ENCODE peak calls at places on chromosomes 3 and 15, in eight cellular contexts. T is aorta, F is thoracic aorta, Y is psoas muscle, P is neural progenitor cell, Q is RWPE1, U is HCT116, L is fibroblast of lung. M is an unnamed sample.
A peak's percentile ranks its signal among the peaks of the same experiment; 100 is the strongest.

GRCh38 chr15:60634815-60635214 is 155.9 kb upstream of the ICE2 start:
- DNase-seq in U (no peak), T (peak; percentile 48), L (no peak), Q (no peak), F (no peak), Y (no peak), P (no peak), M (no peak)

GRCh38 chr3:72628065-72628464 is 220.2 kb downstream of the SHQ1 start:
- DNase-seq in Q (peak; percentile 75), Y (no peak), T (no peak), P (no peak), U (no peak), F (no peak), L (no peak), M (no peak)

GRCh38 chr15:26866298-26867198 is at the start of gene GABRA5:
- DNase-seq in T (no peak), F (no peak), L (no peak), P (peak; percentile 86), U (no peak), Q (no peak), Y (no peak), M (no peak)

GRCh38 chr15:59278120-59278519 is 71.5 kb downstream of the LDHAL6B start:
- DNase-seq in T (no peak), Q (no peak), Y (no peak), L (no peak), F (no peak), P (no peak), U (no peak), M (peak; percentile 19)

GRCh38 chr3:13633176-13633575 is 84.3 kb downstream of the FBLN2 start:
- DNase-seq in U (no peak), L (no peak), F (no peak), Y (no peak), Q (no peak), P (no peak), T (no peak), M (no peak)

GRCh38 chr3:17154941-17155340 is 270.2 kb downstream of the PLCL2 start:
- DNase-seq in T (no peak), Q (no peak), Y (no peak), U (no peak), F (no peak), L (no peak), P (no peak), M (no peak)

GRCh38 chr15:92048739-92049138 is 195.2 kb downstream of the SLCO3A1 start:
- DNase-seq in Y (no peak), U (no peak), L (no peak), F (no peak), T (no peak), Q (no peak), P (no peak), M (no peak)

GRCh38 chr3:111577798-111578685 is 17.1 kb downstream of the ZBED2 start:
- DNase-seq in Y (no peak), T (no peak), L (peak; percentile 67), U (peak; percentile 69), Q (peak; percentile 78), P (peak; percentile 43), F (no peak), M (no peak)

GRCh38 chr3:49132073-49132436 is 795 bp downstream of the LAMB2 start:
- DNase-seq in Q (no peak), L (no peak), Y (no peak), U (no peak), F (no peak), T (no peak), P (no peak), M (no peak)

GRCh38 chr3:51876186-51876585 is 785 bp upstream of the IQCF5 start:
- DNase-seq in L (no peak), Y (no peak), T (no peak), P (no peak), F (no peak), U (no peak), Q (no peak), M (no peak)

GRCh38 chr15:97410907-97411575 is 549.5 kb upstream of the ARRDC4 start:
- DNase-seq in F (no peak), P (no peak), U (no peak), Q (no peak), T (no peak), L (no peak), Y (no peak), M (no peak)

GRCh38 chr3:126679831-126680677 is 24.0 kb upstream of the CHCHD6 start:
- DNase-seq in Y (no peak), P (no peak), F (no peak), U (no peak), T (no peak), L (no peak), Q (no peak), M (no peak)

GRCh38 chr3:144381607-144382006 is 410.0 kb downstream of the DIPK2A start:
- DNase-seq in L (no peak), Y (no peak), F (no peak), T (no peak), Q (peak; percentile 57), U (no peak), P (no peak), M (no peak)

DNA sequence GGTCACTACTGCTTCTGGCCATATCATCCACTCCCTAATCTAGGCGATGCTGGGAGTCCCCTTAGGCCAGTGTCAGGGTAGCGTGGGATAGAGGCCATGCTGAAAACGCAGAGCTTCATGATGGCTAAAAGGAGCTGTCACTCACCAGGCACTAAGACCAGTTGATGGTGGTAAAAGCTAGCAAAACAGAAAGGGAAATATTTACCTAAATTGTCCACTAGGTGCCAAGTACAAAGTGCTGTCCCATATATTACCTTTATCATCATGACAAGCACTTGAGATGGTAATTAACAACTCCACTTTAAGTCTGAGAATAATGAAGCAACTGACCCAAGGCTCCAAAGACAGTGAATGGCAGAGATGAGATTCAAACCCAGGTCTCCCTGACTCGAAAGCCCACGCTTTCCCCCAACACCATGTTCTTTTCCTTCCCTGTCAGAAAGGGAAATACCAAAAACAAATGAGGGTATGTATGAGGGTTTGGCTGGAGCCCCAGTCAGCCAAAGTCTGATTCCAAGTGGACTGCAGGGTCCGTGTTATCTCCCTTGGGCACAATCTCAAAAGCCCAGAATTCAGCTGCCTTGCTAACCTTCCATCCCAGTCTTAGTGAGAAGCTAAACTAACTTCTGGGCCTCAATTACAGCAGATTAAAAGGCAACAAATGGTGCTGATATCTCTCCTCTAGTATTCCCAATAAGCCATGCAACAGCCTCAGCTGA is 84.7 kb downstream of the RBPMS2 start:
- DNase-seq in U (no peak), L (no peak), F (no peak), T (no peak), Q (no peak), Y (no peak), P (no peak), M (no peak)
- H3K27ac ChIP-seq in U (no peak overlapping the region), L (no peak overlapping the region), F (peak overlapping the region; percentile 2), T (no peak overlapping the region), Q (no peak overlapping the region), Y (peak overlapping the region; percentile 75), P (no peak overlapping the region), M (peak overlapping the region; percentile 46)

DNA sequence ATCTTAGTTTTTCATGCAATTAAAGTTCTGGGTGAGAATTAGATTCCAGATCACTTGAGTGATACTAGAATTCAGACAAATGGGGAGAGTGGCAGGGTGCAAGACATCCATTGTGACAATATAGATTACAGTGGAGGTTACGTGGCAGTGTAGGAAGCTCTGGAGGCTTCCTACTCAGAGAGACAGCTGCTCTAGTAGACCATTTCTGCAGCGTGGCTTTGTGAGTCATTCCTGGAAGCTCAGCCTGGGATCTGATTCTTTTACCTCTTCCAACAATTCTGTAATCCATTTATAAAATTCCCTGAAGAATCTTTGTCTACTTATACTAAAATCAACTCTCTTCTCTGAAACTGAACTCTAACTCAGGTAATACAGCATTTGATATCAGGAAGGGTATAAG is 90.4 kb upstream of the ASB14 start:
- DNase-seq in F (no peak), P (no peak), Y (no peak), U (no peak), T (no peak), Q (no peak), L (no peak), M (no peak)
- H3K27ac ChIP-seq in F (no peak overlapping the region), P (no peak overlapping the region), Y (no peak overlapping the region), U (no peak overlapping the region), T (no peak overlapping the region), Q (no peak overlapping the region), L (no peak overlapping the region), M (no peak overlapping the region)

DNA sequence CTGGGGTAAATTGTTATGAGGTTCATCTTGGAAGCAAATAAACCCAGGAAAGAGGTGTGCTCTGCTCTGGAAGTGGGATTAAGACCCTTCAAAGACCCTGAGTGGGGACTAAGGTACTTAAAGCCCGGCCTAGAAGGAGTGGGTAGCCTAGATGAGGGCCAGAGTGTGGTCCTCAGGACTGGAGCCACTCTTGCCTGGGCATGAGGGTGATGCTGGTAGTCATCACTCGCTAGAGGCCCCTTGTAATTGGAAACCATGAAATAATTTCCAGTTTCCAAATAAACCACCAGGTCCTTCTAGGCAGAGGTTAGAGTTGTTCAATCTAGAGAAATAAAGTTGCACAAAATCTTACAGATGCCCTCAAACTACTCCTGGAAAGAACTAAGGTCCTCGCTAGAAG is 15.2 kb upstream of the LMCD1 start:
- DNase-seq in L (no peak), T (no peak), F (no peak), Y (no peak), U (no peak), P (no peak), Q (no peak), M (no peak)
- H3K27ac ChIP-seq in L (no peak overlapping the region), T (peak overlapping the region; percentile 31), F (peak overlapping the region; percentile 92), Y (peak overlapping the region; percentile 88), U (no peak overlapping the region), P (no peak overlapping the region), Q (no peak overlapping the region), M (no peak overlapping the region)

GRCh38 chr3:81490541-81491288 is 270.7 kb downstream of the GBE1 start:
- DNase-seq in F (peak; percentile 75), U (peak; percentile 77), Y (peak; percentile 57), L (peak; percentile 93), T (peak; percentile 79), P (peak; percentile 94), Q (peak; percentile 46), M (peak; percentile 72)

GRCh38 chr3:81484532-81484931 is 276.9 kb downstream of the GBE1 start:
- DNase-seq in T (no peak), U (no peak), L (no peak), P (no peak), Y (no peak), F (no peak), Q (no peak), M (no peak)

GRCh38 chr3:81483046-81483445 is 278.4 kb downstream of the GBE1 start:
- DNase-seq in Y (no peak), Q (no peak), T (no peak), L (no peak), P (no peak), F (no peak), U (no peak), M (no peak)

GRCh38 chr3:81485444-81485865 is 276.0 kb downstream of the GBE1 start:
- DNase-seq in L (peak; percentile 79), P (no peak), Y (no peak), F (no peak), U (no peak), T (peak; percentile 50), Q (no peak), M (no peak)
- H3K27ac ChIP-seq in L (peak overlapping the region; percentile 44), P (no peak overlapping the region), Y (peak overlapping the region; percentile 0), F (peak overlapping the region; percentile 69), U (no peak overlapping the region), T (peak overlapping the region; percentile 74), Q (no peak overlapping the region), M (no peak overlapping the region)

GRCh38 chr3:37652851-37653250 is 208.8 kb upstream of the CTDSPL start:
- DNase-seq in U (no peak), P (no peak), T (peak; percentile 67), F (no peak), L (no peak), Y (no peak), Q (no peak), M (no peak)
- H3K27ac ChIP-seq in U (no peak overlapping the region), P (no peak overlapping the region), T (peak overlapping the region; percentile 68), F (peak overlapping the region; percentile 78), L (no peak overlapping the region), Y (no peak overlapping the region), Q (no peak overlapping the region), M (no peak overlapping the region)